ENCODE peak calls at places on chromosome 10, in seven cellular contexts. X is IMR-90, W is suprapubic skin, L is heart left ventricle, O is endothelial cell of umbilical vein, N is Peyer's patch, B is stomach. Z is an unnamed sample.

GRCh38 chr10:480928-481551 is 208.4 kb downstream of the DIP2C start:
- DNase-seq in X (peak; percentile 57), W (no peak), L (peak; percentile 20), O (peak; percentile 40), N (no peak), B (peak; percentile 51), Z (no peak)

GRCh38 chr10:88728107-88728763 is 22.2 kb downstream of the LIPK start:
- DNase-seq in X (no peak), W (no peak), L (no peak), O (peak; percentile 13), N (no peak), B (no peak), Z (peak; percentile 55)

GRCh38 chr10:132410056-132410778 is 13.2 kb downstream of the PWWP2B start:
- DNase-seq in X (no peak), W (no peak), L (no peak), O (no peak), N (no peak), B (no peak), Z (no peak)

GRCh38 chr10:35387768-35388167 is 51.5 kb downstream of the CCNY start:
- DNase-seq in X (peak; percentile 85), W (no peak), L (no peak), O (peak; percentile 67), N (no peak), B (peak; percentile 49), Z (no peak)

GRCh38 chr10:44752451-44753441 is 158.4 kb upstream of the TMEM72 start:
- DNase-seq in X (peak; percentile 95), W (no peak), L (no peak), O (peak; percentile 80), N (no peak), B (no peak), Z (peak; percentile 14)

GRCh38 chr10:112605063-112605462 is 158.0 kb downstream of the VTI1A start:
- DNase-seq in X (no peak), W (no peak), L (no peak), O (no peak), N (no peak), B (no peak), Z (no peak)

GRCh38 chr10:69961864-69962745 is 90.5 kb upstream of the MACROH2A2 start:
- DNase-seq in X (no peak), W (no peak), L (no peak), O (no peak), N (peak; percentile 8), B (no peak), Z (no peak)

GRCh38 chr10:118818621-118819221 is 64.0 kb upstream of the CACUL1 start:
- DNase-seq in X (no peak), W (no peak), L (peak; percentile 52), O (no peak), N (no peak), B (no peak), Z (no peak)

GRCh38 chr10:98417481-98417959 is 2.5 kb upstream of the PYROXD2 start:
- DNase-seq in X (no peak), W (no peak), L (no peak), O (no peak), N (no peak), B (no peak), Z (no peak)

GRCh38 chr10:98418596-98419265 is 3.7 kb upstream of the PYROXD2 start:
- DNase-seq in X (no peak), W (no peak), L (no peak), O (no peak), N (no peak), B (no peak), Z (no peak)

GRCh38 chr10:98420786-98421185 is 5.8 kb upstream of the PYROXD2 start:
- DNase-seq in X (no peak), W (no peak), L (peak; percentile 50), O (no peak), N (no peak), B (no peak), Z (no peak)

GRCh38 chr10:98417973-98418372 is 3.0 kb upstream of the PYROXD2 start:
- DNase-seq in X (no peak), W (no peak), L (no peak), O (no peak), N (no peak), B (no peak), Z (no peak)

GRCh38 chr10:98419456-98420261 is 4.7 kb upstream of the PYROXD2 start:
- DNase-seq in X (no peak), W (no peak), L (no peak), O (no peak), N (no peak), B (no peak), Z (no peak)
- TF ChIP-seq POLR2A in X (no peak), W (no peak), L (no peak), O (no peak), N (no peak), B (no peak), Z (no peak)

GRCh38 chr10:43752682-43753081 is 104.0 kb upstream of the ZNF32 start:
- DNase-seq in X (no peak), W (no peak), L (no peak), O (no peak), N (no peak), B (no peak), Z (no peak)
- TF ChIP-seq POLR2A in X (no peak), W (no peak), L (no peak), O (no peak), N (no peak), B (no peak), Z (no peak)

GRCh38 chr10:129467346-129468119 is 492 bp downstream of the MGMT start:
- DNase-seq in X (peak; percentile 4), W (no peak), L (peak; percentile 36), O (peak; percentile 4), N (peak; percentile 25), B (no peak), Z (no peak)
- TF ChIP-seq POLR2A in X (no peak), W (no peak), L (no peak), O (no peak), N (no peak), B (no peak), Z (no peak)

GRCh38 chr10:30823651-30824050 is 194.1 kb upstream of the LYZL2 start:
- DNase-seq in X (no peak), W (no peak), L (no peak), O (no peak), N (no peak), B (no peak), Z (no peak)

GRCh38 chr10:30825495-30825894 is 195.9 kb upstream of the LYZL2 start:
- DNase-seq in X (peak; percentile 74), W (no peak), L (no peak), O (no peak), N (no peak), B (no peak), Z (no peak)

GRCh38 chr10:30822693-30823465 is 193.3 kb upstream of the LYZL2 start:
- DNase-seq in X (no peak), W (no peak), L (no peak), O (no peak), N (no peak), B (no peak), Z (no peak)

GRCh38 chr10:30826679-30827078 is 197.1 kb upstream of the LYZL2 start:
- DNase-seq in X (no peak), W (no peak), L (no peak), O (no peak), N (no peak), B (no peak), Z (no peak)

DNA sequence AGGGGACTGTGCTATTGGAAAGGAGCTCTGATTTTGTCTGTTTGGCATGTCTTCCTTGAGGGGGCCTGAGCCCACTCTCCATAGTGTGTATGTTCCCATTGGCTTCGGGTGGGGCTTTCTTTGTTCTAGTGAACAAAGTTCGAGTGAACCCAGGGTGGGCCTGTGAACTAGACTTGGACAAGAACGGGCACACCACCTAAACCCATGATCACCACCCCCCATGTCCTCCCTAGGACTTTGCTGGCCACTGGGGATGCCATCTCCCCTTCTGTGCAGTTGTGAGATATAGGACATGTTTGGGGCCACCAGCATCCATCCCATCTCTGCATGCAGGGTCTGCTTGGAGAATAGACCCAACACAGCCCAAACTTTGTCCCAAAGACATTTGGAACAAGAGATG is 195.5 kb upstream of the LYZL2 start:
- DNase-seq in X (no peak), W (no peak), L (no peak), O (no peak), N (no peak), B (no peak), Z (no peak)
- TF ChIP-seq POLR2A in X (no peak), W (no peak), L (no peak), O (no peak), N (no peak), B (no peak), Z (no peak)